ENCODE peak calls at places on chromosomes 13 and 19, in four cellular contexts. One of them, this sample, is unnamed.

GRCh38 chr19:13796301-13797057 is 1.2 kb downstream of the ZSWIM4 start:
- DNase-seq in right cardiac atrium: peak; percentile 89
- DNase-seq in thoracic aorta: peak; percentile 77
- DNase-seq in heart left ventricle: peak; percentile 81
- DNase-seq in this sample: peak; percentile 23

GRCh38 chr13:95020298-95020987 is 280.8 kb downstream of the ABCC4 start:
- DNase-seq in right cardiac atrium: no peak
- DNase-seq in thoracic aorta: no peak
- DNase-seq in heart left ventricle: no peak
- DNase-seq in this sample: no peak

GRCh38 chr13:28052945-28053344 is 47.4 kb downstream of the FLT3 start:
- DNase-seq in heart left ventricle: no peak
- DNase-seq in right cardiac atrium: no peak
- DNase-seq in thoracic aorta: no peak
- DNase-seq in this sample: no peak

GRCh38 chr19:53876651-53877224 is 5.3 kb upstream of the PRKCG start:
- DNase-seq in right cardiac atrium: no peak
- DNase-seq in heart left ventricle: no peak
- DNase-seq in thoracic aorta: no peak
- DNase-seq in this sample: no peak

GRCh38 chr19:54133957-54134590 is 3.5 kb upstream of the CNOT3 start:
- DNase-seq in right cardiac atrium: no peak
- DNase-seq in thoracic aorta: no peak
- DNase-seq in heart left ventricle: no peak
- DNase-seq in this sample: no peak

GRCh38 chr19:16213076-16213475 is 15.4 kb downstream of the AP1M1 start:
- DNase-seq in thoracic aorta: no peak
- DNase-seq in right cardiac atrium: no peak
- DNase-seq in heart left ventricle: no peak
- DNase-seq in this sample: no peak

GRCh38 chr19:58059003-58059671 is at the start of gene ZNF135:
- DNase-seq in right cardiac atrium: peak; percentile 97
- DNase-seq in heart left ventricle: peak; percentile 93
- DNase-seq in thoracic aorta: peak; percentile 52
- DNase-seq in this sample: no peak

GRCh38 chr13:105202384-105202783 is 1333.1 kb downstream of the EFNB2 start:
- DNase-seq in heart left ventricle: no peak
- DNase-seq in thoracic aorta: no peak
- DNase-seq in right cardiac atrium: no peak
- DNase-seq in this sample: no peak

GRCh38 chr13:108083056-108083455 is 132.3 kb downstream of the LIG4 start:
- DNase-seq in heart left ventricle: no peak
- DNase-seq in right cardiac atrium: no peak
- DNase-seq in thoracic aorta: no peak
- DNase-seq in this sample: no peak

GRCh38 chr19:3968556-3969434 is 2.1 kb downstream of the DAPK3 start:
- DNase-seq in thoracic aorta: peak; percentile 79
- DNase-seq in right cardiac atrium: peak; percentile 95
- DNase-seq in heart left ventricle: peak; percentile 96
- DNase-seq in this sample: peak; percentile 98

GRCh38 chr19:55048446-55048845 is 10.4 kb upstream of the GP6 start:
- DNase-seq in thoracic aorta: no peak
- DNase-seq in heart left ventricle: no peak
- DNase-seq in right cardiac atrium: no peak
- DNase-seq in this sample: no peak

GRCh38 chr13:31797154-31797775 is 57.9 kb downstream of the RXFP2 start:
- DNase-seq in thoracic aorta: no peak
- DNase-seq in heart left ventricle: no peak
- DNase-seq in right cardiac atrium: no peak
- DNase-seq in this sample: peak; percentile 3

GRCh38 chr13:97295279-97296182 is 73.4 kb downstream of the MBNL2 start:
- DNase-seq in heart left ventricle: no peak
- DNase-seq in thoracic aorta: no peak
- DNase-seq in right cardiac atrium: no peak
- DNase-seq in this sample: no peak

GRCh38 chr19:49436381-49437017 is 4.8 kb downstream of the SLC17A7 start:
- DNase-seq in heart left ventricle: no peak
- DNase-seq in right cardiac atrium: no peak
- DNase-seq in thoracic aorta: no peak
- DNase-seq in this sample: no peak

GRCh38 chr13:41562083-41562482 is 104.7 kb downstream of the RGCC start:
- DNase-seq in heart left ventricle: peak; percentile 67
- DNase-seq in right cardiac atrium: peak; percentile 87
- DNase-seq in thoracic aorta: no peak
- DNase-seq in this sample: no peak

GRCh38 chr13:64078480-64078936 is 2662.9 kb upstream of the PCDH20 start:
- DNase-seq in right cardiac atrium: no peak
- DNase-seq in heart left ventricle: no peak
- DNase-seq in thoracic aorta: no peak
- DNase-seq in this sample: peak; percentile 1

GRCh38 chr19:934865-935422 is 9.1 kb downstream of the ARID3A start:
- DNase-seq in thoracic aorta: no peak
- DNase-seq in right cardiac atrium: peak; percentile 95
- DNase-seq in heart left ventricle: peak; percentile 89
- DNase-seq in this sample: peak; percentile 88

GRCh38 chr19:39430675-39431593 is 4.8 kb downstream of the RPS16 start:
- DNase-seq in heart left ventricle: no peak
- DNase-seq in right cardiac atrium: peak; percentile 53
- DNase-seq in thoracic aorta: peak; percentile 32
- DNase-seq in this sample: peak; percentile 71

GRCh38 chr13:20258208-20258962 is 26.3 kb upstream of the GJB6 start:
- DNase-seq in thoracic aorta: no peak
- DNase-seq in right cardiac atrium: no peak
- DNase-seq in heart left ventricle: no peak
- DNase-seq in this sample: no peak

GRCh38 chr13:93262729-93263128 is 36.1 kb downstream of the GPC6 start:
- DNase-seq in thoracic aorta: no peak
- DNase-seq in heart left ventricle: no peak
- DNase-seq in right cardiac atrium: no peak
- DNase-seq in this sample: no peak

GRCh38 chr13:88086577-88086976 is 415.4 kb downstream of the SLITRK5 start:
- DNase-seq in heart left ventricle: no peak
- DNase-seq in right cardiac atrium: no peak
- DNase-seq in thoracic aorta: no peak
- DNase-seq in this sample: no peak

GRCh38 chr13:31870511-31870910 is 131.2 kb downstream of the RXFP2 start:
- DNase-seq in heart left ventricle: no peak
- DNase-seq in right cardiac atrium: no peak
- DNase-seq in thoracic aorta: no peak
- DNase-seq in this sample: no peak

GRCh38 chr13:101140087-101140770 is 276.1 kb downstream of the NALCN start:
- DNase-seq in thoracic aorta: no peak
- DNase-seq in heart left ventricle: no peak
- DNase-seq in right cardiac atrium: no peak
- DNase-seq in this sample: no peak

GRCh38 chr13:82654851-82655517 is 1227.3 kb downstream of the SLITRK1 start:
- DNase-seq in heart left ventricle: peak; percentile 60
- DNase-seq in thoracic aorta: peak; percentile 20
- DNase-seq in right cardiac atrium: peak; percentile 91
- DNase-seq in this sample: no peak

GRCh38 chr13:75312884-75313520 is 169.0 kb downstream of the TBC1D4 start:
- DNase-seq in heart left ventricle: no peak
- DNase-seq in thoracic aorta: no peak
- DNase-seq in right cardiac atrium: no peak
- DNase-seq in this sample: no peak

GRCh38 chr13:46614582-46614981 is 61.6 kb downstream of the LRCH1 start:
- DNase-seq in thoracic aorta: no peak
- DNase-seq in heart left ventricle: no peak
- DNase-seq in right cardiac atrium: no peak
- DNase-seq in this sample: no peak

GRCh38 chr13:113764793-113765190 is 5.8 kb downstream of the TMEM255B start:
- DNase-seq in thoracic aorta: no peak
- DNase-seq in right cardiac atrium: no peak
- DNase-seq in heart left ventricle: peak; percentile 1
- DNase-seq in this sample: no peak

GRCh38 chr19:7670790-7671189 is 1.9 kb downstream of the RETN start:
- DNase-seq in right cardiac atrium: no peak
- DNase-seq in heart left ventricle: no peak
- DNase-seq in thoracic aorta: no peak
- DNase-seq in this sample: no peak

GRCh38 chr13:49374585-49375290 is 69.1 kb downstream of the CAB39L start:
- DNase-seq in thoracic aorta: no peak
- DNase-seq in heart left ventricle: no peak
- DNase-seq in right cardiac atrium: no peak
- DNase-seq in this sample: no peak

GRCh38 chr19:39506944-39507714 is 7.8 kb upstream of the SELENOV start:
- DNase-seq in thoracic aorta: no peak
- DNase-seq in right cardiac atrium: peak; percentile 65
- DNase-seq in heart left ventricle: no peak
- DNase-seq in this sample: peak; percentile 60

GRCh38 chr13:21095311-21095710 is 33.9 kb upstream of the LATS2 start:
- DNase-seq in heart left ventricle: no peak
- DNase-seq in right cardiac atrium: no peak
- DNase-seq in thoracic aorta: no peak
- DNase-seq in this sample: no peak

GRCh38 chr19:39046037-39046821 is 13.9 kb upstream of the FBXO27 start:
- DNase-seq in right cardiac atrium: no peak
- DNase-seq in heart left ventricle: no peak
- DNase-seq in thoracic aorta: no peak
- DNase-seq in this sample: peak; percentile 59

GRCh38 chr19:43934055-43934984 is 762 bp downstream of the ZNF45 start:
- DNase-seq in thoracic aorta: no peak
- DNase-seq in right cardiac atrium: no peak
- DNase-seq in heart left ventricle: no peak
- DNase-seq in this sample: no peak

GRCh38 chr19:12933287-12934072 is at the start of gene FARSA:
- DNase-seq in right cardiac atrium: peak; percentile 96
- DNase-seq in thoracic aorta: peak; percentile 74
- DNase-seq in heart left ventricle: peak; percentile 94
- DNase-seq in this sample: peak; percentile 84

GRCh38 chr13:72680353-72680752 is 47.1 kb downstream of the MZT1 start:
- DNase-seq in thoracic aorta: no peak
- DNase-seq in right cardiac atrium: no peak
- DNase-seq in heart left ventricle: no peak
- DNase-seq in this sample: no peak

GRCh38 chr13:110047511-110047910 is 259.4 kb downstream of the COL4A1 start:
- DNase-seq in thoracic aorta: peak; percentile 66
- DNase-seq in right cardiac atrium: peak; percentile 87
- DNase-seq in heart left ventricle: peak; percentile 86
- DNase-seq in this sample: no peak

GRCh38 chr13:49645451-49645850 is 17.1 kb downstream of the ARL11 start:
- DNase-seq in right cardiac atrium: no peak
- DNase-seq in heart left ventricle: no peak
- DNase-seq in thoracic aorta: no peak
- DNase-seq in this sample: peak; percentile 58

GRCh38 chr13:50715402-50716146 is 127.9 kb downstream of the DLEU7 start:
- DNase-seq in right cardiac atrium: peak; percentile 75
- DNase-seq in thoracic aorta: no peak
- DNase-seq in heart left ventricle: peak; percentile 47
- DNase-seq in this sample: no peak

DNA sequence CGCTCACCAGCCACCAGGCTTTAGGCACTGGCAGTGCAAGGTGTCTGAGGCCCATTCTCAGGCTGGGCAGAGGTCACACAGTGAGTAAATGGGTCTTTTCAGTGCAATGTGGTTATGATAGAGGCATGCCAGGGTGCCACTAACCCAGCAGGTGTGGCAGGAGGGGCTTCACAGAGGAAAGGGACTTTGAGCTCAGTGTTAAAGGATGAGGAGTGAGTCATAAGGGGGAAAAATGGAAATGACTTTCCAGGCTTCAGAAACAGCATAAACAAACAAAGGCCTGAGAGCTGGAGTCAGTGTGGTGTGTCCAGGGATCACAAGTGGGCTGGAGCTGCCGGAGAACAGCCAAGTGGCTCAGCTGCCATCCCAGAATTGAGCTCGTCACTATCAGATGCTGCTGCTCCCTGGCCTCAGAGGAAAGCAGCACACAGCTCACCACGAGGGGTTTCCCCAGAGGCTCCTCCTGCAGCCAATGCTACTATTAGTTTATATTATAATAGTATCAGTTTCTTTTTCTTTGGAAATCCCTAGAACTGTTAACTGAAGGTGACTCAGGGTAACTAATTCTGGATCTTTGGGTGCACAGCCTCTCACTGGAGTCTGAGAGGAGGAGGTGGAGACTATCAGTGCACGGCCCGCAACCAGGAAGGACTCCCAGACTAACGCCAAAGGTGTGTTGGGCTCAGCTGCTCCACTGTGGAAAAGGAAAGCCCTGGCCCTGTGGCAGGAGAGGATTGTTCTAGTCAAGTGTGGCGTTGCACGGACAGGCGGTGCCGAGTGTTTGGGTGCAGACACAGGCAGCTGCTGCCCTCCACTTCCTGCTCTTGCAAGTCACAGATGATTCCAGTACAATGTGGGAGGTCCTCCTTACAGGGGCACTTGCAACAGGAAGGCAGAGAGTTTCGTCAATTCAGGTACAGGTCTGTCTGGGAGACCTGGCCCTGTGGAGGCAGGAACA is 39.5 kb downstream of the DHRS12 start:
- DNase-seq in thoracic aorta: no peak
- DNase-seq in heart left ventricle: peak; percentile 72
- DNase-seq in right cardiac atrium: peak; percentile 89
- DNase-seq in this sample: peak; percentile 92
- H3K4me3 ChIP-seq in thoracic aorta: peak overlapping the region; percentile 37
- H3K4me3 ChIP-seq in heart left ventricle: no peak overlapping the region
- H3K4me3 ChIP-seq in right cardiac atrium: no peak overlapping the region
- H3K4me3 ChIP-seq in this sample: no peak overlapping the region

GRCh38 chr19:17327654-17328516 is 6.8 kb downstream of the ANO8 start:
- DNase-seq in right cardiac atrium: peak; percentile 79
- DNase-seq in heart left ventricle: no peak
- DNase-seq in thoracic aorta: no peak
- DNase-seq in this sample: peak; percentile 13
- H3K4me3 ChIP-seq in right cardiac atrium: peak overlapping the region; percentile 20
- H3K4me3 ChIP-seq in heart left ventricle: peak overlapping the region; percentile 1
- H3K4me3 ChIP-seq in thoracic aorta: peak overlapping the region; percentile 58
- H3K4me3 ChIP-seq in this sample: no peak overlapping the region

GRCh38 chr19:18023596-18024212 is 15.7 kb downstream of the ARRDC2 start:
- DNase-seq in right cardiac atrium: peak; percentile 93
- DNase-seq in thoracic aorta: no peak
- DNase-seq in heart left ventricle: peak; percentile 95
- DNase-seq in this sample: no peak
- H3K4me3 ChIP-seq in right cardiac atrium: no peak overlapping the region
- H3K4me3 ChIP-seq in thoracic aorta: no peak overlapping the region
- H3K4me3 ChIP-seq in heart left ventricle: no peak overlapping the region
- H3K4me3 ChIP-seq in this sample: no peak overlapping the region

DNA sequence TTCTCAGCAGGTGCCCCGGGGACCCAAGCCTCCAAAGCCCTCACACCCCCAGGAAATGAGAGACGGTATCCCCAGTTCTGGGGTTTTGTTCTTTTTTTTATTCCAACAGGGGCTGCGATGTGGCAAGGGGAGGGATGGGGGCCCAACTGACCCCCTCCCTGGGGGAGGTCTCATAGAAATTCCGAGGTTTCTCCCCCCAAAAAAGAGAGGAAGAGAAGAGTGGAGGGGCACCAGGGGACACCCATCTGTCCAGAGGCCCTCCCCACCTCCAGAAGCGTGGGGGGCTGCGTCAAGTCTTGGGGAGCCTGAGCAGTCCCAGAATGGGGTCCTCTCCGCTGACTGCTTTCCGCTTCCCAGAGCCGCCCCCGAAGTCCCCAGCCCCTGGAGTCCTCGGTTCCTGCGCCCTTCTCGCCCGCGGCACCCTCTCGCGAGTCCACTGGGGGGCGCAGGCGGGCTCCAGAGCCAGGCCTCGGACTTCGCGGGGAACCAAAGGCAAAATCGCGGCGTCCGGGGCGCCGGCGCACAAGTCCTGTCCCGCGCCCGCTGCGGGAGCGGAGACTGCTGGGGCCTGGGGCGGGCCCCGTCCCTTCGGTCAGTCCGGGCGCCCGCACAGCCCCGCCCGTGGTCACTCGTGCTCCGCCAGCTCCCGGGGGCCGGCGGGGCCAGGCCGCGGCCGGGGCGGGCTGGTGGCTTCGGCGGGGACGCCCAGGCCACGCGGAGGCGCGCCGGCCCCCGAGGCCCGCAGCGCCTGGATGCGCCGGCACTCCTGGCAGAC is 4.4 kb upstream of the ATP1A3 start:
- DNase-seq in right cardiac atrium: peak; percentile 64
- DNase-seq in thoracic aorta: no peak
- DNase-seq in heart left ventricle: no peak
- DNase-seq in this sample: peak; percentile 17
- H3K4me3 ChIP-seq in right cardiac atrium: no peak overlapping the region
- H3K4me3 ChIP-seq in thoracic aorta: no peak overlapping the region
- H3K4me3 ChIP-seq in heart left ventricle: no peak overlapping the region
- H3K4me3 ChIP-seq in this sample: no peak overlapping the region